ENCODE peak calls at places on chromosomes 2 and 18, in six cellular contexts. U, I, S, M, Z and N are unnamed samples.
A peak's percentile ranks its signal among the peaks of the same experiment; 100 is the strongest.

GRCh38 chr2:232333361-232334135 is 45.0 kb upstream of the ALPP start:
- DNase-seq in Z (no peak), I (peak; percentile 42), U (no peak), M (no peak), S (peak; percentile 40), N (no peak)

GRCh38 chr2:31187166-31187565 is 30.1 kb downstream of the CAPN14 start:
- DNase-seq in M (no peak), Z (no peak), S (no peak), I (no peak), U (no peak), N (no peak)

GRCh38 chr18:35362531-35362930 is 14.6 kb downstream of the ZNF396 start:
- DNase-seq in I (no peak), U (no peak), Z (no peak), S (no peak), M (no peak), N (no peak)

GRCh38 chr2:159613515-159614336 is 2.6 kb downstream of the BAZ2B start:
- DNase-seq in U (no peak), M (peak; percentile 59), I (no peak), S (no peak), Z (no peak), N (no peak)

GRCh38 chr2:169131587-169132512 is 62.5 kb downstream of the DHRS9 start:
- DNase-seq in S (peak; percentile 12), Z (peak; percentile 77), U (no peak), I (no peak), M (peak; percentile 50), N (no peak)

GRCh38 chr2:98464772-98465310 is 20.2 kb downstream of the INPP4A start:
- DNase-seq in I (peak; percentile 63), Z (no peak), M (no peak), S (no peak), U (no peak), N (no peak)

GRCh38 chr2:58133395-58133794 is 86.8 kb downstream of the VRK2 start:
- DNase-seq in S (no peak), U (no peak), M (peak; percentile 51), Z (no peak), I (no peak), N (no peak)

GRCh38 chr18:78898635-78899034 is 81.0 kb upstream of the SALL3 start:
- DNase-seq in S (no peak), M (no peak), Z (no peak), I (no peak), U (no peak), N (no peak)

GRCh38 chr18:25053484-25053883 is 298.5 kb downstream of the ZNF521 start:
- DNase-seq in U (no peak), S (no peak), I (no peak), Z (no peak), M (peak; percentile 4), N (no peak)

GRCh38 chr2:44974064-44974715 is 32.7 kb downstream of the SIX3 start:
- DNase-seq in M (peak; percentile 80), I (no peak), U (no peak), S (peak; percentile 93), Z (peak; percentile 73), N (no peak)

GRCh38 chr2:131092409-131093065 is 723 bp downstream of the FAM168B start:
- DNase-seq in U (no peak), Z (no peak), S (no peak), M (peak; percentile 30), I (no peak), N (no peak)

GRCh38 chr2:225416616-225417367 is 17.3 kb downstream of the NYAP2 start:
- DNase-seq in Z (no peak), S (no peak), I (no peak), M (no peak), U (no peak), N (no peak)

GRCh38 chr2:235580401-235581157 is 86.7 kb downstream of the AGAP1 start:
- DNase-seq in U (no peak), I (no peak), Z (no peak), M (no peak), S (no peak), N (no peak)
- H3K4me1 ChIP-seq in U (peaks cover 7% of the 10 kb centered on the region), I (no peaks in the 10 kb centered on the region), Z (no peaks in the 10 kb centered on the region), M (no peaks in the 10 kb centered on the region), S (peaks cover 30% of the 10 kb centered on the region), N (no peaks in the 10 kb centered on the region)

DNA sequence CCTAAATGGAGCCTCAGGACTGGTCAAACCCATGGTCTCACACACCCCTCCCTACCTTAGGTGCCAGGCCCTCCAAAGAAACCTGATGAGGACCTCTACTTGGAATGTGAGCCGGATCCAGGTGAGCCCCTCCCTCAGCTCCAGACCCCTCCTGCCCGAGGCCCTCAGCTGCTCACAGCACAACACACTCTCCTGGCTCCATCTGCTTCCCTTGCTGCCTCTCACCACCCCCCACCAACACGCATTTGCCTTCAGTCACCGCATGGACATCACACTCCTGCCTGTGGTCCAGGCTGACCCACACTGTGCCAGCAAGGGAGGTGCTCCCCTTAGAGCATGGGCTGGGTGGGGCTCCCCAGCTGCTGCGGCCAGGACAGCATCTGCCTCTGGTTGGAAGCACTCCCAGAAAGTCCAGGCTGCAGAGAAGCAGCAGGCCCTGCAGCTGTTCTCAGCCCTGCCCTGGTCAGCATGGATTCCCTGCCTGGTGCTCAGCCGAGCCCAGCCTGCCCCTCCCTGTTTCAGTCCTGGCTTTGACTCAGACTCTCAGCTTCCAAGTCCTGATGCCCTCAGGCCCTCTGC is 15.1 kb downstream of the SH2D6 start:
- DNase-seq in U (peak; percentile 84), M (peak; percentile 95), I (peak; percentile 86), Z (no peak), S (no peak), N (peak; percentile 81)
- H3K4me1 ChIP-seq in U (peaks cover 63% of the 10 kb centered on the region), M (peaks cover 9% of the 10 kb centered on the region), I (no peaks in the 10 kb centered on the region), Z (peaks cover 58% of the 10 kb centered on the region), S (peaks cover 30% of the 10 kb centered on the region), N (no peaks in the 10 kb centered on the region)

GRCh38 chr2:201858781-201859180 is 52.4 kb downstream of the CDK15 start:
- DNase-seq in Z (no peak), U (no peak), S (peak; percentile 86), I (no peak), M (peak; percentile 55), N (peak; percentile 58)
- H3K4me1 ChIP-seq in Z (peaks cover 12% of the 10 kb centered on the region), U (peaks cover 4% of the 10 kb centered on the region), S (peaks cover 56% of the 10 kb centered on the region), I (no peaks in the 10 kb centered on the region), M (peaks cover 34% of the 10 kb centered on the region), N (no peaks in the 10 kb centered on the region)

GRCh38 chr2:233519787-233520611 is 46.6 kb downstream of the USP40 start:
- DNase-seq in Z (no peak), U (no peak), S (no peak), M (no peak), I (no peak), N (no peak)
- H3K4me1 ChIP-seq in Z (no peaks in the 10 kb centered on the region), U (no peaks in the 10 kb centered on the region), S (no peaks in the 10 kb centered on the region), M (no peaks in the 10 kb centered on the region), I (no peaks in the 10 kb centered on the region), N (no peaks in the 10 kb centered on the region)

GRCh38 chr2:205771063-205771462 is 88.8 kb downstream of the NRP2 start:
- DNase-seq in U (no peak), Z (no peak), M (no peak), I (no peak), S (no peak), N (no peak)

GRCh38 chr2:205772983-205773382 is 90.7 kb downstream of the NRP2 start:
- DNase-seq in M (no peak), S (no peak), I (no peak), U (no peak), Z (no peak), N (no peak)

GRCh38 chr2:205770557-205770956 is 88.3 kb downstream of the NRP2 start:
- DNase-seq in S (no peak), I (no peak), M (no peak), Z (no peak), U (no peak), N (no peak)

GRCh38 chr2:205769879-205770278 is 87.6 kb downstream of the NRP2 start:
- DNase-seq in U (no peak), S (no peak), Z (no peak), M (no peak), I (no peak), N (no peak)

GRCh38 chr2:205771666-205772065 is 89.4 kb downstream of the NRP2 start:
- DNase-seq in U (no peak), I (no peak), Z (no peak), S (no peak), M (no peak), N (no peak)
- H3K4me1 ChIP-seq in U (peaks cover 4% of the 10 kb centered on the region), I (peaks cover 2% of the 10 kb centered on the region), Z (peaks cover 21% of the 10 kb centered on the region), S (peaks cover 12% of the 10 kb centered on the region), M (peaks cover 11% of the 10 kb centered on the region), N (no peaks in the 10 kb centered on the region)

GRCh38 chr2:37645363-37645762 is 26.1 kb downstream of the CDC42EP3 start:
- DNase-seq in M (peak; percentile 80), I (no peak), Z (no peak), U (no peak), S (no peak), N (no peak)

GRCh38 chr2:37643102-37644078 is 28.1 kb downstream of the CDC42EP3 start:
- DNase-seq in U (no peak), I (no peak), S (no peak), M (no peak), Z (no peak), N (no peak)

GRCh38 chr2:37645836-37646235 is 25.6 kb downstream of the CDC42EP3 start:
- DNase-seq in U (no peak), S (no peak), I (no peak), M (no peak), Z (no peak), N (no peak)

GRCh38 chr2:37641582-37642111 is 29.8 kb downstream of the CDC42EP3 start:
- DNase-seq in U (no peak), I (no peak), M (peak; percentile 92), Z (no peak), S (no peak), N (no peak)

DNA sequence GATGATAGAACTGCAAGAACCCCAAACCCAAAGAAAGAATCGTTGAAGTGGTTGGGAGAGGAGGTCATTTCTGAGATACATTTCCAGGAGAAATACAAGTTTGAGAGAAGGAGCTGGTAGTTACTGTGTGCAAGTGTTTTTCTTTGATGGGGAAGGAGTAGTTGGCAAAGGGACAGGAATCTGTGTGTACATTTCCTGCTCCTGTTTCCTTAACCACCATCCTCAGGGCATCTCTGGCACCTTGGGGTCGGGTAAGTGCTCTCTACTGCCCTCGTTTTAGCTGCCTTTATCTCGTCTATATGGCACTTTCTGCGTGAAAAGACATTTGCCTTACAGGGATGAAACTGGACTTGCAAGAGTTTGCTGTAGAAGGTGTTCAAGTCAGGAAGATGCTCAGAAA is 27.3 kb downstream of the CDC42EP3 start:
- DNase-seq in U (no peak), I (no peak), S (no peak), Z (no peak), M (no peak), N (no peak)
- H3K4me1 ChIP-seq in U (peaks cover 81% of the 10 kb centered on the region), I (peaks cover 4% of the 10 kb centered on the region), S (no peaks in the 10 kb centered on the region), Z (no peaks in the 10 kb centered on the region), M (peaks cover 97% of the 10 kb centered on the region), N (peaks cover 6% of the 10 kb centered on the region)

DNA sequence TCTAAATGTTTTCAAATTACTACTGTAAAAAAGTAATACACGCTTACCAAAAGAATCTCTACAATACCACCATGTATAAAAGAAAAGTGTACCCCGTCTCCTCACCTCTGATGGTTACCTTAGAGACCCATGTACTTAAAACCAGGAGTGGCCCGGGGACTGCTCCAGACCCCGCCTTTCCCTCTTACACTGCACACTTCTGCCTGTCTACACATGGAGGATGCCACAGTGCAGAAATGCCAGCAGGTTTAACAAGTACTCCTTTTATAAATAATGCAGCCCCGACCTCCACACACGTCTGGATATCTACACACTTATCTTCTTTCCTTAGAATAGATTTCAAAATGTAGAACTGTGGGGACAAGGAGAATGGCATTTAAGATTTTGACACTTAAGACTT is 5.3 kb downstream of the HDAC4 start:
- DNase-seq in U (no peak), Z (no peak), S (no peak), M (no peak), I (no peak), N (peak; percentile 8)
- H3K4me1 ChIP-seq in U (peaks cover 44% of the 10 kb centered on the region), Z (peaks cover 20% of the 10 kb centered on the region), S (peaks cover 23% of the 10 kb centered on the region), M (peaks cover 16% of the 10 kb centered on the region), I (no peaks in the 10 kb centered on the region), N (no peaks in the 10 kb centered on the region)

GRCh38 chr2:129117427-129117826 is 798.8 kb upstream of the HS6ST1 start:
- DNase-seq in U (no peak), Z (no peak), I (peak; percentile 47), M (no peak), S (no peak), N (no peak)
- H3K4me1 ChIP-seq in U (no peaks in the 10 kb centered on the region), Z (no peaks in the 10 kb centered on the region), I (peaks cover 5% of the 10 kb centered on the region), M (no peaks in the 10 kb centered on the region), S (no peaks in the 10 kb centered on the region), N (no peaks in the 10 kb centered on the region)